ENCODE peak calls at places on chromosomes 7 and 10, in eight cellular contexts. S, P, X, K, E, J, I and W are unnamed samples. For H3K36me3, the result is how much of the 10 kb centered on the place peaks cover.

GRCh38 chr7:55050286-55050685 is 31.5 kb downstream of the EGFR start:
- DNase-seq in S (no peak), P (no peak), X (no peak), K (no peak), E (no peak), J (no peak), I (no peak), W (no peak)

GRCh38 chr10:42952931-42953683 is 123.8 kb upstream of the RET start:
- DNase-seq in S (peak), P (no peak), X (no peak), K (no peak), E (no peak), J (no peak), I (no peak), W (no peak)

GRCh38 chr7:121755818-121756501 is 117.0 kb upstream of the PTPRZ1 start:
- DNase-seq in S (no peak), P (no peak), X (no peak), K (no peak), E (no peak), J (peak), I (peak), W (no peak)

GRCh38 chr10:119466655-119467054 is 75.9 kb downstream of the RGS10 start:
- DNase-seq in S (no peak), P (no peak), X (peak), K (no peak), E (no peak), J (no peak), I (no peak), W (peak)

GRCh38 chr7:154953006-154953684 is 49.8 kb downstream of the PAXIP1 start:
- DNase-seq in S (peak), P (no peak), X (peak), K (peak), E (peak), J (peak), I (peak), W (peak)

GRCh38 chr7:1712907-1713501 is 42.9 kb downstream of the ELFN1 start:
- DNase-seq in S (no peak), P (no peak), X (no peak), K (no peak), E (no peak), J (no peak), I (no peak), W (no peak)

GRCh38 chr7:40827217-40828085 is 692.6 kb downstream of the SUGCT start:
- DNase-seq in S (no peak), P (no peak), X (no peak), K (peak), E (no peak), J (peak), I (peak), W (no peak)

GRCh38 chr7:140773104-140773503 is 76.6 kb downstream of the NDUFB2 start:
- DNase-seq in S (no peak), P (no peak), X (no peak), K (no peak), E (peak), J (no peak), I (no peak), W (no peak)

GRCh38 chr10:113853577-113854018 is 284 bp downstream of the DCLRE1A start:
- DNase-seq in S (no peak), P (no peak), X (no peak), K (no peak), E (peak), J (peak), I (no peak), W (no peak)

GRCh38 chr7:96219382-96220130 is 102.3 kb downstream of the SLC25A13 start:
- DNase-seq in S (no peak), P (peak), X (no peak), K (peak), E (peak), J (no peak), I (no peak), W (no peak)

GRCh38 chr7:75993689-75994387 is 557 bp downstream of the TMEM120A start:
- DNase-seq in S (peak), P (no peak), X (peak), K (peak), E (peak), J (peak), I (peak), W (no peak)

GRCh38 chr10:86876748-86877147 is 80.7 kb downstream of the MMRN2 start:
- DNase-seq in S (no peak), P (peak), X (no peak), K (peak), E (peak), J (no peak), I (no peak), W (no peak)

GRCh38 chr10:111107023-111107422 is 30.2 kb downstream of the ADRA2A start:
- DNase-seq in S (no peak), P (no peak), X (no peak), K (no peak), E (no peak), J (no peak), I (peak), W (no peak)

GRCh38 chr10:3805227-3805790 is 20.3 kb upstream of the KLF6 start:
- DNase-seq in S (no peak), P (no peak), X (peak), K (peak), E (peak), J (no peak), I (no peak), W (peak)

GRCh38 chr10:97124211-97124610 is 61.5 kb downstream of the SLIT1 start:
- DNase-seq in S (no peak), P (no peak), X (no peak), K (no peak), E (no peak), J (no peak), I (no peak), W (no peak)

GRCh38 chr7:14252458-14252857 is 263.0 kb upstream of the ETV1 start:
- DNase-seq in S (no peak), P (no peak), X (no peak), K (no peak), E (no peak), J (no peak), I (no peak), W (no peak)

GRCh38 chr10:24953350-24954074 is 1.1 kb upstream of the PRTFDC1 start:
- DNase-seq in S (no peak), P (no peak), X (no peak), K (peak), E (peak), J (no peak), I (no peak), W (no peak)

GRCh38 chr7:13850185-13850752 is 139.2 kb downstream of the ETV1 start:
- DNase-seq in S (no peak), P (peak), X (peak), K (peak), E (peak), J (no peak), I (peak), W (peak)

GRCh38 chr10:121284952-121285351 is 313.3 kb downstream of the FGFR2 start:
- DNase-seq in S (no peak), P (no peak), X (no peak), K (no peak), E (no peak), J (no peak), I (no peak), W (no peak)

GRCh38 chr10:17023386-17024298 is 106.0 kb downstream of the CUBN start:
- DNase-seq in S (no peak), P (peak), X (peak), K (peak), E (peak), J (no peak), I (peak), W (peak)

GRCh38 chr7:57426629-57427003 is 23.4 kb upstream of the ZNF716 start:
- DNase-seq in S (no peak), P (no peak), X (no peak), K (no peak), E (no peak), J (no peak), I (no peak), W (no peak)

GRCh38 chr10:43070121-43071085 is 6.5 kb upstream of the RET start:
- DNase-seq in S (no peak), P (no peak), X (no peak), K (no peak), E (no peak), J (no peak), I (peak), W (no peak)

GRCh38 chr7:33849004-33849403 is 56.3 kb upstream of the BMPER start:
- DNase-seq in S (no peak), P (no peak), X (no peak), K (peak), E (peak), J (no peak), I (no peak), W (no peak)

GRCh38 chr7:91249506-91250233 is 14.6 kb upstream of the FZD1 start:
- DNase-seq in S (no peak), P (no peak), X (no peak), K (peak), E (peak), J (no peak), I (no peak), W (no peak)

GRCh38 chr10:35569111-35569707 is 35.9 kb upstream of the GJD4 start:
- DNase-seq in S (no peak), P (no peak), X (no peak), K (no peak), E (no peak), J (no peak), I (no peak), W (no peak)

GRCh38 chr10:110174201-110174600 is 33.2 kb upstream of the MXI1 start:
- DNase-seq in S (no peak), P (no peak), X (no peak), K (no peak), E (no peak), J (no peak), I (no peak), W (no peak)

GRCh38 chr7:74525140-74525539 is 71.4 kb downstream of the GTF2IRD1 start:
- DNase-seq in S (no peak), P (no peak), X (no peak), K (no peak), E (no peak), J (no peak), I (no peak), W (no peak)

GRCh38 chr10:60299390-60299778 is 90.3 kb downstream of the ANK3 start:
- DNase-seq in S (no peak), P (no peak), X (no peak), K (no peak), E (no peak), J (no peak), I (no peak), W (no peak)

GRCh38 chr10:60303778-60304177 is 85.9 kb downstream of the ANK3 start:
- DNase-seq in S (no peak), P (no peak), X (no peak), K (no peak), E (no peak), J (no peak), I (no peak), W (no peak)

GRCh38 chr10:60296073-60296472 is 93.6 kb downstream of the ANK3 start:
- DNase-seq in S (no peak), P (no peak), X (no peak), K (no peak), E (no peak), J (no peak), I (no peak), W (no peak)

GRCh38 chr10:60298408-60299389 is 91.0 kb downstream of the ANK3 start:
- DNase-seq in S (no peak), P (no peak), X (no peak), K (no peak), E (no peak), J (no peak), I (no peak), W (no peak)

DNA sequence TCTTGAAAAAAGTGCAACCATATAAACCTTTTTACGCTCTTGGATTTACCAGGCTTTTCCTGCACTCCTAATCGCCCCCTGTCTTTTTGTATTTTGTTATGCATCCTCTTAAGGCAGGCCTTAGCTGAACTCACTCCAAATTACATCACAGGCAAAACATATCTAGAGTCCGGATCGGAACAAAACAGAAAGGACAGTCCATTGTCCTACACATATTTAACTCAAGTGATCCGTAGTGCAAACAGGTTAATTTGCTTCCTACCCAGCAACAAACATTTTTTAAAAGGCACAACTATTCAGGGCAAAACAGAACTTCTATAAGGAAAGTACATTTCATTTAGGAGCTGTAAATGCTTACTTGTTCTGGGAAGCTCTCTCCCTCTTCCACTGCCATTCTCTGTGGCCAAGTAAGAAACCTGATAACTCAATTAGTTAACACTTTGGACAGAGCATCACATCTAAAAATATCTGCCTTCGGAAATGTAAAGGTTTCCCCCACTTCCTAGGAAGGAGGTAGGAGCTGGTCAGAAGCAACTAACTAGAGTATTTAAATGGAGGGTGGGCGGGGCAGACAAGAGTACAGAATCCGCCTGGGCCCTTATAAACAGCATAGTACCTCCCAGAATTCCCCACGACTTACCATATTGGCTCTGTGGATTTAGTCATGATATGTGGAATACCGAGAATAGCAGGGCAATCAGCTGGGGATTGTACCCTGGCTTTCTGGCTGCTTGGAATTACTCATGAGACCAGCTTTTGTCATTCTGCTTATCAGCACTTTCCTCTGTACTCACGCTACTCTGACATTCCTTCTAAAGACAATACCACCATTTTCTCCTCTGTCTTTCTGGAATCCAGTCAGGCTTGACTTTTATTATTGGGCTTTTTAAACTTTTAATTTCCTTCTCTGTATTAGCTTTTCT is 89.5 kb downstream of the ANK3 start:
- DNase-seq in S (no peak), P (no peak), X (no peak), K (peak), E (peak), J (peak), I (peak), W (no peak)
- H3K4me3 ChIP-seq in S (no peak), P (no peak), X (no peak), K (no peak), E (no peak), J (no peak), I (no peak), W (no peak)

GRCh38 chr10:74320026-74320425 is 169.0 kb downstream of the ADK start:
- DNase-seq in S (no peak), P (no peak), X (no peak), K (no peak), E (no peak), J (no peak), I (no peak), W (no peak)
- H3K36me3 ChIP-seq in S (under half), P (under half), X (under half), K (under half), E (under half), J (under half), I (under half), W (under half)

DNA sequence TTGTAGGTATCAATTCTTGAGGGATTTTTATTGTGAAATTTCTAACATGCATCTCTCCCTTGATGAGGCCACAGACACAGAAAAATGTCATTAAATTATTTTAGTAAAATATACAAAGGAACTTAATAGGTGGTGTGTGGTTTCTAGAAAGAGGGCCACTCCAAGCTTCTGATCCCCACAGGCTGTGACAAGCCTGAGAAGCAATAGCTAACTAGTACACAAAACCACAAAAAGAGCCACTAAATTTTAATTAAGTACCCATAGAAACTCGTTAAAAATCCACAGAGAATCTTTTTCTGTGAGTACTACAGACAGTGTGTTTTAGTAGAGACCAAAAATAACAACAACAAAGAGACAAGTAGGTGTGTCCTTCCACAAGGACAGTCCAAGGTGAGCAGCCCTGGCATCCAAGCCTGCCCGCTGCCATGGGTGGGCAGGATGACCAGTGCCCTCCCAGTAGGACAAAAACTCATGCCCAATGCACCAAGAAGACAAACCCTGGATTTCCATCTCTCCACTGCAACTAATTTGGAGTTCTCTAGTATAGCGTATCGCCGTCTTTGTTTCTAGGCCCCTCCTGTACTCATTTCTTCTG is 81.0 kb downstream of the RNF216 start:
- DNase-seq in S (no peak), P (no peak), X (no peak), K (no peak), E (no peak), J (no peak), I (no peak), W (no peak)
- H3K4me3 ChIP-seq in S (no peak), P (no peak), X (no peak), K (no peak), E (no peak), J (no peak), I (no peak), W (no peak)

GRCh38 chr7:139422126-139422525 is 61.3 kb downstream of the KLRG2 start:
- DNase-seq in S (no peak), P (no peak), X (no peak), K (no peak), E (no peak), J (no peak), I (no peak), W (no peak)
- H3K36me3 ChIP-seq in S (under half), P (under half), X (under half), K (half or more), E (under half), J (under half), I (under half), W (under half)

DNA sequence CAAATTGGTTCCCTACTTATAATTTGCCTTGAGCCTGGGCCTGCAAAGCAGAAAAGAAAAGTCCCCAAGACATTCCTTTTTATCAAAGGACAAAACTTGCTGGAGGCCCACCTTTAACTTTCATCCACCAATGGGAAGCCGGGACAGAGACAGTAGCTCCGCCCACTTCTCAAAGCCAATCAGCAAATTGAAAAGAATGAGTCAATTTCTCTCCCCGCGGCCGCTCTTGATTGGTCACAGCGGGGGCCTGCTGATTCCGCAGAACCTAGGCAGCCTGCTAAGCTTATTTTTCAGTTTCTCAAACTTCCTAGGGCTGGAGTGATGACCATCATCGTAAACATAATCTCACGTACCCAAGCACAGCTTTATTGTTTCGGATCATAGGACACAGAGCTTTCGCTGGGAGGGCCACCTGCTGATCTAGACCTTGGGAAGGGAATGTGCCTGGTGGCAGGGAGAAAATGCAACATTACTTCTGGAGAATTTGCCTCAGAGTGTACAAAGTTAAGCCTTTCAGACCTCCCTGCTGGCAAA is at the start of gene SLC13A4:
- DNase-seq in S (no peak), P (no peak), X (no peak), K (no peak), E (no peak), J (peak), I (peak), W (no peak)
- H3K4me3 ChIP-seq in S (no peak), P (no peak), X (no peak), K (no peak), E (no peak), J (no peak), I (no peak), W (no peak)

GRCh38 chr10:73054286-73054685 is 42.4 kb downstream of the P4HA1 start:
- DNase-seq in S (no peak), P (no peak), X (no peak), K (no peak), E (no peak), J (no peak), I (no peak), W (no peak)
- H3K36me3 ChIP-seq in S (under half), P (under half), X (under half), K (under half), E (under half), J (under half), I (under half), W (under half)